ENCODE peak calls at places on chromosomes 6 and 20, in eight cellular contexts. J is IMR-90, F is heart left ventricle, X is body of pancreas, C is adrenal gland, N is prostate gland, S is transverse colon, T is testis. R is an unnamed sample.

GRCh38 chr6:39901670-39902069 is 32.6 kb downstream of the MOCS1 start:
- DNase-seq in X (no peak), C (no peak), J (no peak), S (no peak), T (no peak), F (no peak), N (no peak), R (peak)

GRCh38 chr20:22403860-22404608 is 180.3 kb downstream of the FOXA2 start:
- DNase-seq in S (no peak), J (no peak), T (peak), F (no peak), X (peak), N (no peak), C (no peak), R (no peak)

GRCh38 chr6:129516787-129517186 is 193.2 kb downstream of the ARHGAP18 start:
- DNase-seq in F (no peak), J (no peak), X (no peak), N (no peak), T (no peak), S (no peak), C (no peak), R (no peak)

GRCh38 chr6:46882622-46883021 is 39.1 kb downstream of the ADGRF5 start:
- DNase-seq in N (no peak), S (no peak), F (no peak), J (no peak), C (no peak), X (no peak), T (no peak), R (no peak)

GRCh38 chr20:61744691-61745396 is 320.8 kb downstream of the TAF4 start:
- DNase-seq in F (no peak), S (no peak), N (no peak), J (peak), X (no peak), C (no peak), T (no peak), R (no peak)

GRCh38 chr20:9551808-9552550 is 37.6 kb downstream of the LAMP5 start:
- DNase-seq in N (no peak), C (no peak), S (no peak), J (no peak), F (no peak), T (no peak), X (no peak), R (no peak)

GRCh38 chr6:27547157-27548075 is 74.5 kb upstream of the ZNF184 start:
- DNase-seq in S (no peak), C (no peak), T (no peak), F (no peak), X (no peak), J (peak), N (no peak), R (no peak)

GRCh38 chr20:57682184-57683038 is 27.4 kb downstream of the PMEPA1 start:
- DNase-seq in T (no peak), C (no peak), F (no peak), J (no peak), X (no peak), N (no peak), S (peak), R (no peak)

GRCh38 chr6:134317471-134318131 is at the start of gene SGK1:
- DNase-seq in F (no peak), J (peak), X (peak), T (peak), N (peak), S (no peak), C (peak), R (no peak)

GRCh38 chr6:24768361-24768760 is 6.4 kb upstream of the GMNN start:
- DNase-seq in F (no peak), N (no peak), S (no peak), T (no peak), C (no peak), X (no peak), J (peak), R (no peak)

GRCh38 chr20:51660741-51661608 is 107.2 kb downstream of the ATP9A start:
- DNase-seq in S (no peak), C (no peak), T (no peak), N (no peak), F (no peak), J (peak), X (no peak), R (no peak)

GRCh38 chr6:2179950-2180349 is 65.5 kb downstream of the GMDS start:
- DNase-seq in N (no peak), C (no peak), X (no peak), J (peak), S (no peak), F (no peak), T (no peak), R (no peak)

GRCh38 chr6:125789167-125789566 is 1.6 kb upstream of the NCOA7 start:
- DNase-seq in N (no peak), S (no peak), T (peak), F (no peak), J (no peak), C (peak), X (no peak), R (peak)

GRCh38 chr6:141464490-141464889 is 668.2 kb upstream of the GJE1 start:
- DNase-seq in J (peak), N (no peak), S (no peak), T (no peak), X (no peak), C (no peak), F (peak), R (no peak)

GRCh38 chr20:51639206-51639832 is 96.8 kb upstream of the NFATC2 start:
- DNase-seq in X (peak), F (peak), S (peak), T (peak), N (peak), J (peak), C (peak), R (peak)

GRCh38 chr6:39898625-39899024 is 35.6 kb downstream of the MOCS1 start:
- DNase-seq in J (no peak), F (no peak), T (no peak), N (no peak), S (no peak), X (no peak), C (no peak), R (no peak)

GRCh38 chr6:56730663-56731529 is 88.2 kb upstream of the DST start:
- DNase-seq in T (no peak), F (no peak), J (peak), X (no peak), C (peak), S (no peak), N (no peak), R (no peak)

GRCh38 chr6:10521104-10521808 is at the start of gene GCNT2:
- DNase-seq in S (peak), J (peak), X (no peak), N (peak), T (no peak), C (no peak), F (no peak), R (no peak)

GRCh38 chr6:142518126-142518525 is 216.3 kb downstream of the ADGRG6 start:
- DNase-seq in C (no peak), S (no peak), N (no peak), X (no peak), F (no peak), J (no peak), T (no peak), R (no peak)

GRCh38 chr6:144007779-144008500 is at the start of gene PLAGL1:
- DNase-seq in N (peak), J (peak), T (peak), S (peak), C (peak), X (peak), F (peak), R (peak)

GRCh38 chr6:134034951-134035822 is 17.2 kb downstream of the SLC2A12 start:
- DNase-seq in X (no peak), T (no peak), S (no peak), F (no peak), J (no peak), N (no peak), C (no peak), R (no peak)

GRCh38 chr6:130632288-130632687 is 194.9 kb upstream of the SMLR1 start:
- DNase-seq in C (peak), S (no peak), N (no peak), T (peak), F (peak), J (no peak), X (no peak), R (no peak)

GRCh38 chr6:164337024-164337924 is 922.8 kb downstream of the QKI start:
- DNase-seq in F (no peak), N (no peak), C (no peak), S (no peak), J (no peak), T (peak), X (no peak), R (no peak)
- TF ChIP-seq POLR2A in F (no peak), N (no peak), C (no peak), S (no peak), J (no peak), T (no peak), X (no peak), R (no peak)

DNA sequence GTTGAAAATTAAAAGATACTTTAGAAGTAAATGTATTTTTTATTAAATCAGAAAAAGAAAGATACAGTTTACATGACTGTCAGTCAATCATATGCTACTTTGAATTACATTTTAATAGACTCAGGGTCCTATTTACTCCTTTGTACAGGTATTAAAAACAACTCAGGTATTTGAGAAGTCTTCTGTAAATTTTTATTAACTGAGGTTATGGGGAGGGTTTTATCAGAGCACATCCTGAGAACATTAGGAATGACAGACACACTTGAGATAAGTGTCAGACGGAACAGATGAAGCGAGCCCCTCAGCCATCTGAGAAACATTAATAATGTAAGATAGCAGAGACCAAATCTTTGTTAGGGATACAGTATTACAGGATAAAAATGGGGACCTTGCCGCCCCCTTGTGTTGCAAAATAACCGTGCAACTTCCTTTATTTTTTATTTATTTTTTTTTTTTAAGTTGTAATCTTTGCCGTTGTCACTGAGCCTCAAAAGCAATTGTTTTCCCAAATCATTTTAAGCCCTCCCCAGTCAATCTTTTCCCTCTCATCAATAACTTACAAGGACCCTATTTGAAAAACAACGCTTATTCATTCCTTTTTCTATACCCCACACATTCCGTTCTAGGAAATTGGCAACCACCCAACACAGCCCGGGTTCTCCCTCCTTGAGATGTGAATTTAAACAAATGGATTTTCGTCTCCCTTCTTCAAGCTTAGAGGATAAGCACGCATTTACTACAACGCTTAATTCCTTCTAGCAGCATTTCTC is 126.7 kb downstream of the BCAS1 start:
- DNase-seq in T (peak), N (no peak), S (no peak), C (no peak), F (no peak), J (peak), X (no peak), R (no peak)
- H3K4me3 ChIP-seq in T (no peak), N (no peak), S (no peak), C (no peak), F (no peak), J (peak), X (no peak), R (no peak)

GRCh38 chr20:63553251-63553932 is 567 bp upstream of the FNDC11 start:
- DNase-seq in T (peak), X (peak), N (peak), S (peak), J (peak), C (peak), F (peak), R (peak)
- TF ChIP-seq POLR2A in T (no peak), X (no peak), N (peak), S (no peak), J (no peak), C (no peak), F (no peak), R (no peak)

GRCh38 chr6:12094689-12095088 is 82.6 kb downstream of the HIVEP1 start:
- DNase-seq in T (no peak), X (no peak), C (no peak), J (no peak), F (no peak), N (no peak), S (no peak), R (no peak)
- H3K4me3 ChIP-seq in T (no peak), X (no peak), C (no peak), J (no peak), F (no peak), N (no peak), S (no peak), R (no peak)

DNA sequence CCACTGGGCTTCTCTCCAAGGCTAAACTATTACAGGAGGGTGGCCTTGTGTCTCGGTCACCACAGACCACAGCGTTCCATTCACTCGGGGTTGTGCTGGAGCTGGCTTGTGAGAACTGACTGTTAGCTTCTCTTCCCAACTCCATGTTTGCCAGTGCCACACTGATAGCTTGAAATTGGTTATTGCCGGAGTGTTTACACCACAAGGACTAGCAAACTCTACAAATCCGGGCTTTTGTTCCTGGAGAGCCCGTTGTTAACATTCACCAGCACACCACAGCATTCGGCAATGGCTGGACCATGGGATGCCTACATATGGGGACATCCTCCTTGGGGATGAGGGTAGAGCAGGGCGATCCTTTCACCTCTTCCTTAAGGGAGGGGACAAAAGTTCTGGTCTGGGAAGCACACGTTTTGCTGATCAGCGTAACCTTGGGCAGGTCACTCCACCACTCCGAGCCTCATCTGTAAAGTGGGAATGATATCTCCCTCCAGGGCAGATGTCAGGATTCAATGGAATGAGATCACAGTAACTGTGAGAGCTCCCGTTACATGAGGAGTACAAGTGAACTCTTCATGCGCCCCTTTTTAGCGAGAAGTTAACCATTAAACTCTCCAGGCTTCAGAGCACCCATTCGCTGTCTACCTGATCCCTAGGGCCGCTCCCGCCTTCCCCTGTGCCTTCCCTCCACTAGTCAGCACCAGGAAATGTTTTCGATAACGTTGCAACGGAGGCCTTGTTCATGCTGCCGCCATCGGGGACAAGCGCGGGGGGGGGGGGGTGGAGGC is 41.7 kb upstream of the TTPAL start:
- DNase-seq in X (peak), N (no peak), J (no peak), S (peak), C (peak), T (no peak), F (no peak), R (no peak)
- TF ChIP-seq POLR2A in X (no peak), N (no peak), J (no peak), S (peak), C (no peak), T (no peak), F (no peak), R (no peak)

GRCh38 chr6:30322527-30323501 is 3.9 kb upstream of the TRIM39 start:
- DNase-seq in C (no peak), T (no peak), S (no peak), J (peak), N (no peak), X (no peak), F (no peak), R (no peak)
- H3K4me3 ChIP-seq in C (no peak), T (no peak), S (no peak), J (no peak), N (no peak), X (no peak), F (no peak), R (no peak)

GRCh38 chr20:50187403-50188051 is 3.1 kb upstream of the CEBPB start:
- DNase-seq in T (no peak), J (peak), F (no peak), X (no peak), S (peak), C (peak), N (peak), R (peak)
- TF ChIP-seq POLR2A in T (no peak), J (no peak), F (no peak), X (no peak), S (no peak), C (no peak), N (no peak), R (no peak)

DNA sequence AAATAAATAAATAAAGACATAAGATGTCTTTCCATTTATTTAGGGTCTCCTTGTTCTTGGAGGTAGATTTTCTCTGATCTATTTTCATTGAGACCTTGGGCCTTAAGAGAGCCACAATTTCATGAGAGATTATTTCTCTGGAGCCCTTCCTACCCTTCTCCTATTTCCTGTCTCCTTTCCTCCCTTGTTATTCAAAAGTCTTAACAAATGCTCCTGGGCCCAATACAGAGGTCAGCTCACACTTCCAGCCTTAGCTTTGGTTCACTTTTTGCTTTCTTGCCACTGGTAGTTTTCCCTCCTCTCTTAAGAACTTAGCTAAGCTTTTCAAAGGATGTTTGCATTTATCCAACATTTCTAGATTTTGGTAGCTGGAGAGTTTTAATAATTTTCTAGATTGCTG is 44.0 kb downstream of the PTPRA start:
- DNase-seq in T (no peak), X (no peak), S (no peak), J (no peak), F (no peak), C (no peak), N (no peak), R (no peak)
- H3K4me3 ChIP-seq in T (no peak), X (no peak), S (no peak), J (no peak), F (no peak), C (no peak), N (no peak), R (no peak)

R was measured in sigmoid colon.